ENCODE peak calls at places on chromosomes 4 and X, in six cellular contexts. J is substantia nigra, X is prostate gland, E is non-pigmented ciliary epithelial cell, H is HAP-1, B is EL. N is an unnamed sample.

GRCh38 chrX:276588-277171 is 4.5 kb upstream of the PLCXD1 start:
- DNase-seq in J (no peak), X (peak), E (no peak), H (peak), B (peak), N (no peak)

GRCh38 chr4:138741366-138741765 is 274.2 kb upstream of the NOCT start:
- DNase-seq in J (no peak), X (no peak), E (no peak), H (no peak), B (no peak), N (no peak)

GRCh38 chr4:136078971-136079370 is 1453.3 kb downstream of the PCDH18 start:
- DNase-seq in J (no peak), X (no peak), E (peak), H (no peak), B (peak), N (no peak)

GRCh38 chr4:170229021-170229420 is 139.3 kb upstream of the AADAT start:
- DNase-seq in J (no peak), X (no peak), E (no peak), H (no peak), B (no peak), N (no peak)

GRCh38 chr4:101977096-101977495 is 186.6 kb downstream of the BANK1 start:
- DNase-seq in J (no peak), X (peak), E (peak), H (no peak), B (peak), N (no peak)

GRCh38 chr4:86926428-86927086 is 8.3 kb upstream of the AFF1 start:
- DNase-seq in J (no peak), X (no peak), E (no peak), H (no peak), B (peak), N (no peak)

GRCh38 chrX:123219916-123220315 is 35.8 kb downstream of the GRIA3 start:
- DNase-seq in J (no peak), X (no peak), E (no peak), H (peak), B (no peak), N (no peak)

GRCh38 chr4:26268246-26268645 is 52.6 kb upstream of the RBPJ start:
- DNase-seq in J (no peak), X (no peak), E (no peak), H (no peak), B (peak), N (no peak)

GRCh38 chrX:25112156-25112555 is 96.4 kb upstream of the ARX start:
- DNase-seq in J (no peak), X (no peak), E (no peak), H (peak), B (no peak), N (no peak)